ENCODE peak calls at places on chromosomes 3 and 15, in five cellular contexts. One of them, this sample, is unnamed.

GRCh38 chr3:173725507-173725906 is 328.0 kb downstream of the NLGN1 start:
- DNase-seq in HepG2: no peak
- DNase-seq in transverse colon: no peak
- DNase-seq in K562: no peak
- DNase-seq in stomach: no peak
- DNase-seq in this sample: no peak

GRCh38 chr15:47802216-47802615 is 84.9 kb downstream of the SEMA6D start:
- DNase-seq in K562: no peak
- DNase-seq in HepG2: no peak
- DNase-seq in transverse colon: no peak
- DNase-seq in stomach: no peak
- DNase-seq in this sample: no peak

GRCh38 chr3:14145236-14145635 is 20.4 kb downstream of the TMEM43 start:
- DNase-seq in HepG2: no peak
- DNase-seq in stomach: no peak
- DNase-seq in transverse colon: no peak
- DNase-seq in K562: no peak
- DNase-seq in this sample: no peak

GRCh38 chr15:48963524-48964113 is at the start of gene SHC4:
- DNase-seq in HepG2: peak; percentile 24
- DNase-seq in K562: peak; percentile 52
- DNase-seq in transverse colon: peak; percentile 34
- DNase-seq in stomach: peak; percentile 44
- DNase-seq in this sample: peak; percentile 82

GRCh38 chr3:15722877-15723623 is 74.7 kb downstream of the ANKRD28 start:
- DNase-seq in stomach: no peak
- DNase-seq in K562: no peak
- DNase-seq in HepG2: no peak
- DNase-seq in transverse colon: no peak
- DNase-seq in this sample: no peak

GRCh38 chr3:194986208-194987043 is 284.5 kb downstream of the XXYLT1 start:
- DNase-seq in HepG2: peak; percentile 25
- DNase-seq in K562: no peak
- DNase-seq in stomach: peak; percentile 31
- DNase-seq in transverse colon: no peak
- DNase-seq in this sample: no peak

GRCh38 chr3:114994554-114995341 is 152.3 kb downstream of the ZBTB20 start:
- DNase-seq in stomach: no peak
- DNase-seq in K562: no peak
- DNase-seq in transverse colon: no peak
- DNase-seq in HepG2: no peak
- DNase-seq in this sample: no peak

GRCh38 chr3:182710557-182711157 is 82.6 kb upstream of the ATP11B start:
- DNase-seq in stomach: no peak
- DNase-seq in HepG2: peak; percentile 16
- DNase-seq in transverse colon: no peak
- DNase-seq in K562: peak; percentile 54
- DNase-seq in this sample: no peak

GRCh38 chr15:68817304-68818087 is 3.2 kb downstream of the ANP32A start:
- DNase-seq in K562: peak; percentile 64
- DNase-seq in transverse colon: peak; percentile 79
- DNase-seq in HepG2: peak; percentile 37
- DNase-seq in stomach: peak; percentile 81
- DNase-seq in this sample: peak; percentile 78

GRCh38 chr3:156816091-156816793 is 9.9 kb upstream of the LEKR1 start:
- DNase-seq in K562: no peak
- DNase-seq in transverse colon: peak; percentile 38
- DNase-seq in stomach: peak; percentile 43
- DNase-seq in HepG2: no peak
- DNase-seq in this sample: peak; percentile 64

GRCh38 chr3:144879701-144880100 is 908.1 kb downstream of the DIPK2A start:
- DNase-seq in K562: no peak
- DNase-seq in HepG2: no peak
- DNase-seq in stomach: no peak
- DNase-seq in transverse colon: no peak
- DNase-seq in this sample: no peak

GRCh38 chr3:169627073-169627472 is 36.4 kb downstream of the MECOM start:
- DNase-seq in transverse colon: no peak
- DNase-seq in HepG2: no peak
- DNase-seq in K562: no peak
- DNase-seq in stomach: no peak
- DNase-seq in this sample: no peak

GRCh38 chr3:104909188-104909587 is 457.5 kb upstream of the ALCAM start:
- DNase-seq in HepG2: no peak
- DNase-seq in stomach: no peak
- DNase-seq in transverse colon: no peak
- DNase-seq in K562: no peak
- DNase-seq in this sample: no peak

GRCh38 chr3:39193391-39193790 is 996 bp upstream of the XIRP1 start:
- DNase-seq in K562: no peak
- DNase-seq in transverse colon: no peak
- DNase-seq in HepG2: no peak
- DNase-seq in stomach: no peak
- DNase-seq in this sample: no peak

GRCh38 chr3:144553301-144553700 is 581.7 kb downstream of the DIPK2A start:
- DNase-seq in K562: no peak
- DNase-seq in HepG2: no peak
- DNase-seq in stomach: no peak
- DNase-seq in transverse colon: no peak
- DNase-seq in this sample: no peak

DNA sequence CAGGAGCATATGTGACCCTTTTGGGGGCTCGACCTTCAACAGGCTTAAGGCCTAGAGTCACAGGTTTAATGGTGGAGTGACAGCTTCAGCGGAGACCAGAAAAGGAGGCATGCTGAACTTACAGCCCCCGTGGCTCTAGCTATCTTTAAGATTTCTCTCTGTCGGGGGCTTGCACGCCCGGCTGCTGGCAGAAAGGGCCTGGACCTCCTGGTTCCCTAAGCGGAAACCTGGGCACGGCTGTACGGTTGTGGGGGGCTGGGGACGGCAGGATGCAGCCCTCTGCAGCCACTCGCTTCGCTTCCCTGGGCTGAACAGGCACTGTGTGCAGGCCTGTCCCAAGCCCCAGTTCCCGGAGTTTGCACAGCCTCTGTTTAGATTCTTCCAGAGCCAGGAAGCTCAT is 513 bp upstream of the CACNA2D2 start:
- DNase-seq in K562: no peak
- DNase-seq in transverse colon: no peak
- DNase-seq in HepG2: no peak
- DNase-seq in stomach: no peak
- DNase-seq in this sample: no peak
- H3K4me3 ChIP-seq in K562: no peak overlapping the region
- H3K4me3 ChIP-seq in transverse colon: peak overlapping the region; percentile 69
- H3K4me3 ChIP-seq in HepG2: no peak overlapping the region
- H3K4me3 ChIP-seq in stomach: peak overlapping the region; percentile 69
- H3K4me3 ChIP-seq in this sample: peak overlapping the region; percentile 63

GRCh38 chr15:40043927-40044716 is 5.1 kb upstream of the SRP14 start:
- DNase-seq in K562: no peak
- DNase-seq in stomach: no peak
- DNase-seq in HepG2: no peak
- DNase-seq in transverse colon: no peak
- DNase-seq in this sample: no peak

GRCh38 chr15:40047413-40048154 is 8.6 kb upstream of the SRP14 start:
- DNase-seq in K562: no peak
- DNase-seq in stomach: peak; percentile 47
- DNase-seq in transverse colon: peak; percentile 69
- DNase-seq in HepG2: no peak
- DNase-seq in this sample: no peak

GRCh38 chr15:40044717-40045571 is 6.0 kb upstream of the SRP14 start:
- DNase-seq in HepG2: peak; percentile 56
- DNase-seq in transverse colon: peak; percentile 94
- DNase-seq in stomach: peak; percentile 91
- DNase-seq in K562: peak; percentile 91
- DNase-seq in this sample: peak; percentile 94

GRCh38 chr15:40046721-40047412 is 7.9 kb upstream of the SRP14 start:
- DNase-seq in stomach: no peak
- DNase-seq in HepG2: no peak
- DNase-seq in K562: no peak
- DNase-seq in transverse colon: no peak
- DNase-seq in this sample: no peak

GRCh38 chr15:40045572-40046217 is 6.7 kb upstream of the SRP14 start:
- DNase-seq in K562: no peak
- DNase-seq in stomach: no peak
- DNase-seq in HepG2: no peak
- DNase-seq in transverse colon: peak; percentile 41
- DNase-seq in this sample: no peak
- TF ChIP-seq POLR2AphosphoS5 in K562: no peak
- TF ChIP-seq POLR2AphosphoS5 in stomach: no peak
- TF ChIP-seq POLR2AphosphoS5 in HepG2: no peak
- TF ChIP-seq POLR2AphosphoS5 in transverse colon: no peak
- TF ChIP-seq POLR2AphosphoS5 in this sample: no peak

DNA sequence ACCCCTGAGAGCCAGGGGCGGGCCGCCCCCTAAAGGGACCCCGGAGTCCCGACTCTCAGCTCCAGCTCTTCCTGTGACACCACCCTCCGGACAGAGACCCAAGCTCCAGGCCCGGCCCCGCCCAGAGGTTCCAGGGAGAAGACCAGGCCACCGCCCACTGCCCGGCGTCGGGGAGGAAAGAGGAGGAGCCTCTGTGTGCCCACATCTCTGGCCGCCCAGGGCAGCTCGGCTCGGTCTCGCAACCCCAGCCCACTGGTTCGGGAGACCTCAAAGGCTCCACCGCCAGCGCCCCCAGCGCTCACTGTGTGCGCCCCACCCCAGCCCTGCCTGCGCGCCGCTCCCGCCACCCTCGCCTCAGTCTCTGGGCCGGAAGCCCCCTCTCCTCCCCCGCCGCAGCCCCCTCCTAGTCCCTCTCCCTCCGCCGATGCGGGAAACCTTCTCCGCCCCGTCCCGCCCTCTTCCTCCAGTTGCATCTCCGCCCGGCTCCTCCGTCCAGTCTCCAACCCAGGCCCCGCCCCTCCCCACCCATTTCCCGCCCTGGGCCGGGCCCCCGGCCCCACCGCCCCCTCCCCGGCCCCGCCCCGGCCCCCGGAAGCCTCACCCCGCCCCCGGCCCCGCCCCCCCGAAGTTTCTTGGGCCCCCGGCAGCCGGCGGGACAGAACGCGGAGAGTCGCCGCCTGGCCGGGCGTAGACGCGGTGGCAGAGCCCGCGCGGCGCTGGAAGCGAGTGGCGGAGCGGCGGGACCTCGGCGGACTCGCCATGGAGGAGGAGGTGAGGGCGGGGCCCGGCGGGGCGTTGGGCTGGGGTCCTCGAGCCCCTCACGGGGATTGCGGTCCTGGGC is at the start of gene PLEKHO2:
- DNase-seq in transverse colon: peak; percentile 95
- DNase-seq in K562: peak; percentile 97
- DNase-seq in HepG2: peak; percentile 85
- DNase-seq in stomach: peak; percentile 93
- DNase-seq in this sample: peak; percentile 98
- TF ChIP-seq POLR2A in transverse colon: peak; percentile 72
- TF ChIP-seq POLR2A in K562: peak; percentile 79
- TF ChIP-seq POLR2A in HepG2: peak; percentile 86
- TF ChIP-seq POLR2A in stomach: peak; percentile 26
- TF ChIP-seq POLR2A in this sample: no peak

GRCh38 chr15:52660192-52660591 is 19.0 kb downstream of the ATOSA start:
- DNase-seq in transverse colon: no peak
- DNase-seq in K562: no peak
- DNase-seq in HepG2: no peak
- DNase-seq in stomach: no peak
- DNase-seq in this sample: no peak
- H3K4me3 ChIP-seq in transverse colon: no peak overlapping the region
- H3K4me3 ChIP-seq in K562: no peak overlapping the region
- H3K4me3 ChIP-seq in HepG2: no peak overlapping the region
- H3K4me3 ChIP-seq in stomach: no peak overlapping the region
- H3K4me3 ChIP-seq in this sample: no peak overlapping the region

GRCh38 chr3:171980578-171981270 is 58.7 kb upstream of the FNDC3B start:
- DNase-seq in HepG2: no peak
- DNase-seq in stomach: no peak
- DNase-seq in K562: peak; percentile 56
- DNase-seq in transverse colon: no peak
- DNase-seq in this sample: no peak
- TF ChIP-seq POLR2AphosphoS5 in HepG2: no peak
- TF ChIP-seq POLR2AphosphoS5 in stomach: no peak
- TF ChIP-seq POLR2AphosphoS5 in K562: no peak
- TF ChIP-seq POLR2AphosphoS5 in transverse colon: no peak
- TF ChIP-seq POLR2AphosphoS5 in this sample: no peak

GRCh38 chr15:93162560-93162959 is 73.5 kb upstream of the RGMA start:
- DNase-seq in K562: no peak
- DNase-seq in stomach: no peak
- DNase-seq in HepG2: no peak
- DNase-seq in transverse colon: no peak
- DNase-seq in this sample: no peak

GRCh38 chr15:93166675-93167074 is 77.7 kb upstream of the RGMA start:
- DNase-seq in transverse colon: no peak
- DNase-seq in K562: no peak
- DNase-seq in HepG2: no peak
- DNase-seq in stomach: no peak
- DNase-seq in this sample: no peak

GRCh38 chr15:93167291-93167690 is 78.3 kb upstream of the RGMA start:
- DNase-seq in transverse colon: no peak
- DNase-seq in K562: no peak
- DNase-seq in HepG2: no peak
- DNase-seq in stomach: no peak
- DNase-seq in this sample: no peak

GRCh38 chr15:93165737-93166136 is 76.7 kb upstream of the RGMA start:
- DNase-seq in stomach: no peak
- DNase-seq in K562: no peak
- DNase-seq in transverse colon: no peak
- DNase-seq in HepG2: no peak
- DNase-seq in this sample: no peak

GRCh38 chr15:93164409-93164808 is 75.4 kb upstream of the RGMA start:
- DNase-seq in stomach: no peak
- DNase-seq in K562: no peak
- DNase-seq in HepG2: no peak
- DNase-seq in transverse colon: no peak
- DNase-seq in this sample: no peak
- TF ChIP-seq POLR2A in stomach: no peak
- TF ChIP-seq POLR2A in K562: no peak
- TF ChIP-seq POLR2A in HepG2: no peak
- TF ChIP-seq POLR2A in transverse colon: no peak
- TF ChIP-seq POLR2A in this sample: no peak

DNA sequence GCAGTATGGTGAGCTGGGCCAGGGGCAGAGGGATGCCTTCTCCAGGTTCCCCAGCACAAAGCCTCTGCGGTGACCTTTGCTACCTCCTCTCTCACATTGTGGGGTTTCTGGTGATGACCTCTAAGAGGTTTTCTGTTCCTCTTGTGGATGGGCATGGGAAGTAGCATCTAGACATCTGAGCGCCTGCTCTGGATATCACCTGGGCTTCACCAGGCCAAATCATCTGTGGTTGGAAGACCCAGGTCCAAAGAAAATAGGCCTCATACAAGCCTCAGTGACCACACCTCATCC is 7.0 kb downstream of the APEH start:
- DNase-seq in HepG2: no peak
- DNase-seq in K562: no peak
- DNase-seq in stomach: no peak
- DNase-seq in transverse colon: no peak
- DNase-seq in this sample: no peak
- H3K4me3 ChIP-seq in HepG2: no peak overlapping the region
- H3K4me3 ChIP-seq in K562: no peak overlapping the region
- H3K4me3 ChIP-seq in stomach: no peak overlapping the region
- H3K4me3 ChIP-seq in transverse colon: no peak overlapping the region
- H3K4me3 ChIP-seq in this sample: no peak overlapping the region